ENCODE peak calls at places on chromosomes 1 and 21, in seven cellular contexts. One of them, this sample, is unnamed.

GRCh38 chr1:171596705-171597104 is 25.3 kb upstream of the MYOCOS start:
- DNase-seq in hepatocyte: no peak
- DNase-seq in dermis blood vessel endothelial cell: no peak
- DNase-seq in lower lobe of right lung: no peak
- DNase-seq in body of pancreas: no peak
- DNase-seq in NCI-H1105: no peak
- DNase-seq in stimulated activated CD4-positive, alpha-beta T cell treated with anti-CD3 and anti-CD28 coated beads, Interleukin-12 subunit alpha, Interleukin-12 subunit beta, amount 100 ng/mL, for 4 hours: no peak
- DNase-seq in this sample: no peak

GRCh38 chr21:29082416-29082815 is 9.0 kb upstream of the CCT8 start:
- DNase-seq in hepatocyte: no peak
- DNase-seq in dermis blood vessel endothelial cell: no peak
- DNase-seq in lower lobe of right lung: no peak
- DNase-seq in body of pancreas: no peak
- DNase-seq in NCI-H1105: no peak
- DNase-seq in stimulated activated CD4-positive, alpha-beta T cell treated with anti-CD3 and anti-CD28 coated beads, Interleukin-12 subunit alpha, Interleukin-12 subunit beta, amount 100 ng/mL, for 4 hours: no peak
- DNase-seq in this sample: no peak

GRCh38 chr1:173646656-173647055 is 11.5 kb downstream of the TEX50 start:
- DNase-seq in hepatocyte: no peak
- DNase-seq in dermis blood vessel endothelial cell: no peak
- DNase-seq in lower lobe of right lung: no peak
- DNase-seq in body of pancreas: no peak
- DNase-seq in NCI-H1105: no peak
- DNase-seq in stimulated activated CD4-positive, alpha-beta T cell treated with anti-CD3 and anti-CD28 coated beads, Interleukin-12 subunit alpha, Interleukin-12 subunit beta, amount 100 ng/mL, for 4 hours: no peak
- DNase-seq in this sample: no peak

GRCh38 chr1:84668185-84668584 is 22.1 kb downstream of the SSX2IP start:
- DNase-seq in hepatocyte: no peak
- DNase-seq in dermis blood vessel endothelial cell: peak
- DNase-seq in lower lobe of right lung: no peak
- DNase-seq in body of pancreas: no peak
- DNase-seq in NCI-H1105: no peak
- DNase-seq in stimulated activated CD4-positive, alpha-beta T cell treated with anti-CD3 and anti-CD28 coated beads, Interleukin-12 subunit alpha, Interleukin-12 subunit beta, amount 100 ng/mL, for 4 hours: no peak
- DNase-seq in this sample: no peak

GRCh38 chr21:40770435-40771055 is 76.4 kb downstream of the DSCAM start:
- DNase-seq in hepatocyte: no peak
- DNase-seq in dermis blood vessel endothelial cell: no peak
- DNase-seq in lower lobe of right lung: no peak
- DNase-seq in body of pancreas: no peak
- DNase-seq in NCI-H1105: no peak
- DNase-seq in stimulated activated CD4-positive, alpha-beta T cell treated with anti-CD3 and anti-CD28 coated beads, Interleukin-12 subunit alpha, Interleukin-12 subunit beta, amount 100 ng/mL, for 4 hours: no peak
- DNase-seq in this sample: no peak

GRCh38 chr1:2384130-2384860 is 7.1 kb downstream of the MORN1 start:
- DNase-seq in hepatocyte: no peak
- DNase-seq in dermis blood vessel endothelial cell: no peak
- DNase-seq in lower lobe of right lung: peak
- DNase-seq in body of pancreas: no peak
- DNase-seq in NCI-H1105: no peak
- DNase-seq in stimulated activated CD4-positive, alpha-beta T cell treated with anti-CD3 and anti-CD28 coated beads, Interleukin-12 subunit alpha, Interleukin-12 subunit beta, amount 100 ng/mL, for 4 hours: no peak
- DNase-seq in this sample: no peak

GRCh38 chr1:183982172-183982963 is 55.2 kb downstream of the COLGALT2 start:
- DNase-seq in hepatocyte: no peak
- DNase-seq in dermis blood vessel endothelial cell: no peak
- DNase-seq in lower lobe of right lung: no peak
- DNase-seq in body of pancreas: no peak
- DNase-seq in NCI-H1105: no peak
- DNase-seq in stimulated activated CD4-positive, alpha-beta T cell treated with anti-CD3 and anti-CD28 coated beads, Interleukin-12 subunit alpha, Interleukin-12 subunit beta, amount 100 ng/mL, for 4 hours: no peak
- DNase-seq in this sample: no peak

GRCh38 chr1:175822575-175822974 is 79.2 kb upstream of the TNR start:
- DNase-seq in hepatocyte: no peak
- DNase-seq in dermis blood vessel endothelial cell: no peak
- DNase-seq in lower lobe of right lung: no peak
- DNase-seq in body of pancreas: no peak
- DNase-seq in NCI-H1105: no peak
- DNase-seq in stimulated activated CD4-positive, alpha-beta T cell treated with anti-CD3 and anti-CD28 coated beads, Interleukin-12 subunit alpha, Interleukin-12 subunit beta, amount 100 ng/mL, for 4 hours: no peak
- DNase-seq in this sample: no peak

GRCh38 chr1:29638281-29638680 is 402.0 kb downstream of the PTPRU start:
- DNase-seq in hepatocyte: no peak
- DNase-seq in dermis blood vessel endothelial cell: no peak
- DNase-seq in lower lobe of right lung: no peak
- DNase-seq in body of pancreas: no peak
- DNase-seq in NCI-H1105: no peak
- DNase-seq in stimulated activated CD4-positive, alpha-beta T cell treated with anti-CD3 and anti-CD28 coated beads, Interleukin-12 subunit alpha, Interleukin-12 subunit beta, amount 100 ng/mL, for 4 hours: no peak
- DNase-seq in this sample: no peak

GRCh38 chr1:114352797-114353196 is 158.2 kb downstream of the TRIM33 start:
- DNase-seq in hepatocyte: no peak
- DNase-seq in dermis blood vessel endothelial cell: no peak
- DNase-seq in lower lobe of right lung: no peak
- DNase-seq in body of pancreas: no peak
- DNase-seq in NCI-H1105: no peak
- DNase-seq in stimulated activated CD4-positive, alpha-beta T cell treated with anti-CD3 and anti-CD28 coated beads, Interleukin-12 subunit alpha, Interleukin-12 subunit beta, amount 100 ng/mL, for 4 hours: no peak
- DNase-seq in this sample: no peak

GRCh38 chr1:29420196-29420595 is 183.9 kb downstream of the PTPRU start:
- DNase-seq in hepatocyte: no peak
- DNase-seq in dermis blood vessel endothelial cell: no peak
- DNase-seq in lower lobe of right lung: no peak
- DNase-seq in body of pancreas: no peak
- DNase-seq in NCI-H1105: no peak
- DNase-seq in stimulated activated CD4-positive, alpha-beta T cell treated with anti-CD3 and anti-CD28 coated beads, Interleukin-12 subunit alpha, Interleukin-12 subunit beta, amount 100 ng/mL, for 4 hours: no peak
- DNase-seq in this sample: no peak

GRCh38 chr1:175537571-175537970 is 205.8 kb downstream of the TNR start:
- DNase-seq in hepatocyte: no peak
- DNase-seq in dermis blood vessel endothelial cell: no peak
- DNase-seq in lower lobe of right lung: no peak
- DNase-seq in body of pancreas: no peak
- DNase-seq in NCI-H1105: no peak
- DNase-seq in stimulated activated CD4-positive, alpha-beta T cell treated with anti-CD3 and anti-CD28 coated beads, Interleukin-12 subunit alpha, Interleukin-12 subunit beta, amount 100 ng/mL, for 4 hours: no peak
- DNase-seq in this sample: no peak

GRCh38 chr1:51583532-51583931 is 33.4 kb upstream of the OSBPL9 start:
- DNase-seq in hepatocyte: no peak
- DNase-seq in dermis blood vessel endothelial cell: no peak
- DNase-seq in lower lobe of right lung: peak
- DNase-seq in body of pancreas: peak
- DNase-seq in NCI-H1105: no peak
- DNase-seq in stimulated activated CD4-positive, alpha-beta T cell treated with anti-CD3 and anti-CD28 coated beads, Interleukin-12 subunit alpha, Interleukin-12 subunit beta, amount 100 ng/mL, for 4 hours: no peak
- DNase-seq in this sample: no peak

GRCh38 chr1:109763646-109764415 is at the start of gene EPS8L3:
- DNase-seq in hepatocyte: peak
- DNase-seq in dermis blood vessel endothelial cell: no peak
- DNase-seq in lower lobe of right lung: peak
- DNase-seq in body of pancreas: peak
- DNase-seq in NCI-H1105: no peak
- DNase-seq in stimulated activated CD4-positive, alpha-beta T cell treated with anti-CD3 and anti-CD28 coated beads, Interleukin-12 subunit alpha, Interleukin-12 subunit beta, amount 100 ng/mL, for 4 hours: no peak
- DNase-seq in this sample: no peak

GRCh38 chr1:4745560-4745959 is 91.2 kb downstream of the AJAP1 start:
- DNase-seq in hepatocyte: no peak
- DNase-seq in dermis blood vessel endothelial cell: no peak
- DNase-seq in lower lobe of right lung: no peak
- DNase-seq in body of pancreas: no peak
- DNase-seq in NCI-H1105: no peak
- DNase-seq in stimulated activated CD4-positive, alpha-beta T cell treated with anti-CD3 and anti-CD28 coated beads, Interleukin-12 subunit alpha, Interleukin-12 subunit beta, amount 100 ng/mL, for 4 hours: no peak
- DNase-seq in this sample: no peak

GRCh38 chr21:28237661-28238060 is 755.0 kb downstream of the LTN1 start:
- DNase-seq in hepatocyte: no peak
- DNase-seq in dermis blood vessel endothelial cell: no peak
- DNase-seq in lower lobe of right lung: no peak
- DNase-seq in body of pancreas: no peak
- DNase-seq in NCI-H1105: no peak
- DNase-seq in stimulated activated CD4-positive, alpha-beta T cell treated with anti-CD3 and anti-CD28 coated beads, Interleukin-12 subunit alpha, Interleukin-12 subunit beta, amount 100 ng/mL, for 4 hours: no peak
- DNase-seq in this sample: no peak

GRCh38 chr1:12232221-12232620 is 2.4 kb downstream of the VPS13D start:
- DNase-seq in hepatocyte: no peak
- DNase-seq in dermis blood vessel endothelial cell: no peak
- DNase-seq in lower lobe of right lung: no peak
- DNase-seq in body of pancreas: no peak
- DNase-seq in NCI-H1105: no peak
- DNase-seq in stimulated activated CD4-positive, alpha-beta T cell treated with anti-CD3 and anti-CD28 coated beads, Interleukin-12 subunit alpha, Interleukin-12 subunit beta, amount 100 ng/mL, for 4 hours: no peak
- DNase-seq in this sample: no peak

GRCh38 chr1:223811634-223812101 is 34.1 kb downstream of the TP53BP2 start:
- DNase-seq in hepatocyte: no peak
- DNase-seq in dermis blood vessel endothelial cell: peak
- DNase-seq in lower lobe of right lung: no peak
- DNase-seq in body of pancreas: no peak
- DNase-seq in NCI-H1105: no peak
- DNase-seq in stimulated activated CD4-positive, alpha-beta T cell treated with anti-CD3 and anti-CD28 coated beads, Interleukin-12 subunit alpha, Interleukin-12 subunit beta, amount 100 ng/mL, for 4 hours: no peak
- DNase-seq in this sample: no peak

GRCh38 chr1:17141441-17142197 is 22.4 kb upstream of the PADI2 start:
- DNase-seq in hepatocyte: no peak
- DNase-seq in dermis blood vessel endothelial cell: no peak
- DNase-seq in lower lobe of right lung: no peak
- DNase-seq in body of pancreas: no peak
- DNase-seq in NCI-H1105: no peak
- DNase-seq in stimulated activated CD4-positive, alpha-beta T cell treated with anti-CD3 and anti-CD28 coated beads, Interleukin-12 subunit alpha, Interleukin-12 subunit beta, amount 100 ng/mL, for 4 hours: no peak
- DNase-seq in this sample: no peak

GRCh38 chr1:204288061-204288588 is 71.6 kb downstream of the PLEKHA6 start:
- DNase-seq in hepatocyte: peak
- DNase-seq in dermis blood vessel endothelial cell: no peak
- DNase-seq in lower lobe of right lung: peak
- DNase-seq in body of pancreas: peak
- DNase-seq in NCI-H1105: no peak
- DNase-seq in stimulated activated CD4-positive, alpha-beta T cell treated with anti-CD3 and anti-CD28 coated beads, Interleukin-12 subunit alpha, Interleukin-12 subunit beta, amount 100 ng/mL, for 4 hours: no peak
- DNase-seq in this sample: no peak

GRCh38 chr1:58783090-58783992 is 506 bp downstream of the JUN start:
- DNase-seq in hepatocyte: peak
- DNase-seq in dermis blood vessel endothelial cell: peak
- DNase-seq in lower lobe of right lung: peak
- DNase-seq in body of pancreas: peak
- DNase-seq in NCI-H1105: peak
- DNase-seq in stimulated activated CD4-positive, alpha-beta T cell treated with anti-CD3 and anti-CD28 coated beads, Interleukin-12 subunit alpha, Interleukin-12 subunit beta, amount 100 ng/mL, for 4 hours: peak
- DNase-seq in this sample: peak

GRCh38 chr1:203658274-203658673 is 31.6 kb downstream of the ATP2B4 start:
- DNase-seq in hepatocyte: no peak
- DNase-seq in dermis blood vessel endothelial cell: no peak
- DNase-seq in lower lobe of right lung: no peak
- DNase-seq in body of pancreas: no peak
- DNase-seq in NCI-H1105: no peak
- DNase-seq in stimulated activated CD4-positive, alpha-beta T cell treated with anti-CD3 and anti-CD28 coated beads, Interleukin-12 subunit alpha, Interleukin-12 subunit beta, amount 100 ng/mL, for 4 hours: no peak
- DNase-seq in this sample: no peak

GRCh38 chr1:46601257-46602007 is 2.6 kb downstream of the MKNK1 start:
- DNase-seq in hepatocyte: no peak
- DNase-seq in dermis blood vessel endothelial cell: no peak
- DNase-seq in lower lobe of right lung: no peak
- DNase-seq in body of pancreas: peak
- DNase-seq in NCI-H1105: no peak
- DNase-seq in stimulated activated CD4-positive, alpha-beta T cell treated with anti-CD3 and anti-CD28 coated beads, Interleukin-12 subunit alpha, Interleukin-12 subunit beta, amount 100 ng/mL, for 4 hours: no peak
- DNase-seq in this sample: no peak

GRCh38 chr1:15526021-15526489 is 593 bp upstream of the DNAJC16 start:
- DNase-seq in hepatocyte: peak
- DNase-seq in dermis blood vessel endothelial cell: no peak
- DNase-seq in lower lobe of right lung: no peak
- DNase-seq in body of pancreas: peak
- DNase-seq in NCI-H1105: no peak
- DNase-seq in stimulated activated CD4-positive, alpha-beta T cell treated with anti-CD3 and anti-CD28 coated beads, Interleukin-12 subunit alpha, Interleukin-12 subunit beta, amount 100 ng/mL, for 4 hours: peak
- DNase-seq in this sample: peak

GRCh38 chr1:117339866-117340357 is 27.3 kb upstream of the MAN1A2 start:
- DNase-seq in hepatocyte: peak
- DNase-seq in dermis blood vessel endothelial cell: peak
- DNase-seq in lower lobe of right lung: no peak
- DNase-seq in body of pancreas: peak
- DNase-seq in NCI-H1105: no peak
- DNase-seq in stimulated activated CD4-positive, alpha-beta T cell treated with anti-CD3 and anti-CD28 coated beads, Interleukin-12 subunit alpha, Interleukin-12 subunit beta, amount 100 ng/mL, for 4 hours: no peak
- DNase-seq in this sample: peak

GRCh38 chr1:85911742-85912141 is 203.5 kb upstream of the ZNHIT6 start:
- DNase-seq in hepatocyte: no peak
- DNase-seq in dermis blood vessel endothelial cell: peak
- DNase-seq in lower lobe of right lung: no peak
- DNase-seq in body of pancreas: no peak
- DNase-seq in NCI-H1105: no peak
- DNase-seq in stimulated activated CD4-positive, alpha-beta T cell treated with anti-CD3 and anti-CD28 coated beads, Interleukin-12 subunit alpha, Interleukin-12 subunit beta, amount 100 ng/mL, for 4 hours: no peak
- DNase-seq in this sample: no peak

GRCh38 chr1:116569776-116570357 is 959 bp downstream of the CD58 start:
- DNase-seq in hepatocyte: peak
- DNase-seq in dermis blood vessel endothelial cell: peak
- DNase-seq in lower lobe of right lung: peak
- DNase-seq in body of pancreas: peak
- DNase-seq in NCI-H1105: no peak
- DNase-seq in stimulated activated CD4-positive, alpha-beta T cell treated with anti-CD3 and anti-CD28 coated beads, Interleukin-12 subunit alpha, Interleukin-12 subunit beta, amount 100 ng/mL, for 4 hours: peak
- DNase-seq in this sample: peak

GRCh38 chr1:159815926-159816325 is 10.7 kb upstream of the SLAMF8 start:
- DNase-seq in hepatocyte: no peak
- DNase-seq in dermis blood vessel endothelial cell: no peak
- DNase-seq in lower lobe of right lung: no peak
- DNase-seq in body of pancreas: no peak
- DNase-seq in NCI-H1105: no peak
- DNase-seq in stimulated activated CD4-positive, alpha-beta T cell treated with anti-CD3 and anti-CD28 coated beads, Interleukin-12 subunit alpha, Interleukin-12 subunit beta, amount 100 ng/mL, for 4 hours: no peak
- DNase-seq in this sample: no peak

GRCh38 chr1:198346178-198346577 is 189.4 kb downstream of the NEK7 start:
- DNase-seq in hepatocyte: no peak
- DNase-seq in dermis blood vessel endothelial cell: no peak
- DNase-seq in lower lobe of right lung: no peak
- DNase-seq in body of pancreas: no peak
- DNase-seq in NCI-H1105: no peak
- DNase-seq in stimulated activated CD4-positive, alpha-beta T cell treated with anti-CD3 and anti-CD28 coated beads, Interleukin-12 subunit alpha, Interleukin-12 subunit beta, amount 100 ng/mL, for 4 hours: no peak
- DNase-seq in this sample: no peak

GRCh38 chr21:34807881-34808568 is 139.2 kb downstream of the CLIC6 start:
- DNase-seq in hepatocyte: peak
- DNase-seq in dermis blood vessel endothelial cell: peak
- DNase-seq in lower lobe of right lung: peak
- DNase-seq in body of pancreas: no peak
- DNase-seq in NCI-H1105: no peak
- DNase-seq in stimulated activated CD4-positive, alpha-beta T cell treated with anti-CD3 and anti-CD28 coated beads, Interleukin-12 subunit alpha, Interleukin-12 subunit beta, amount 100 ng/mL, for 4 hours: peak
- DNase-seq in this sample: peak

This sample was measured in stimulated activated naive CD4-positive, alpha-beta T cell treated with Interleukin-2 at 50 U/mL for 16 hours.